ENCODE peak calls at places on chromosomes 12 and 14, in seven cellular contexts. One of them, this sample, is unnamed.

GRCh38 chr12:62751844-62752155 is 183.2 kb downstream of the PPM1H start:
- DNase-seq in H1: no peak
- DNase-seq in IMR-90: no peak
- DNase-seq in mesenchymal stem cell: no peak
- DNase-seq in mesendoderm: no peak
- DNase-seq in neuronal stem cell: no peak
- DNase-seq in H9: no peak
- DNase-seq in this sample: no peak

GRCh38 chr14:62015945-62016344 is 253.7 kb downstream of the SNAPC1 start:
- DNase-seq in mesendoderm: no peak
- DNase-seq in IMR-90: peak
- DNase-seq in neuronal stem cell: no peak
- DNase-seq in H1: no peak
- DNase-seq in H9: no peak
- DNase-seq in mesenchymal stem cell: no peak
- DNase-seq in this sample: peak

GRCh38 chr14:67510836-67511235 is 22.3 kb upstream of the PLEKHH1 start:
- DNase-seq in mesendoderm: no peak
- DNase-seq in IMR-90: no peak
- DNase-seq in mesenchymal stem cell: no peak
- DNase-seq in H9: no peak
- DNase-seq in neuronal stem cell: no peak
- DNase-seq in H1: no peak
- DNase-seq in this sample: no peak

GRCh38 chr14:63542231-63542999 is 762 bp downstream of the PPP2R5E start:
- DNase-seq in IMR-90: no peak
- DNase-seq in neuronal stem cell: peak
- DNase-seq in H1: no peak
- DNase-seq in H9: peak
- DNase-seq in mesendoderm: peak
- DNase-seq in mesenchymal stem cell: peak
- DNase-seq in this sample: no peak

GRCh38 chr12:2997989-2998670 is 38.9 kb downstream of the TEAD4 start:
- DNase-seq in neuronal stem cell: no peak
- DNase-seq in H1: no peak
- DNase-seq in mesenchymal stem cell: no peak
- DNase-seq in IMR-90: no peak
- DNase-seq in mesendoderm: no peak
- DNase-seq in H9: no peak
- DNase-seq in this sample: no peak

GRCh38 chr12:122917508-122918227 is 21.7 kb upstream of the VPS37B start:
- DNase-seq in mesenchymal stem cell: peak
- DNase-seq in H9: no peak
- DNase-seq in mesendoderm: no peak
- DNase-seq in neuronal stem cell: no peak
- DNase-seq in IMR-90: peak
- DNase-seq in H1: no peak
- DNase-seq in this sample: peak

GRCh38 chr14:20667957-20668356 is 16.4 kb upstream of the RNASE4 start:
- DNase-seq in neuronal stem cell: no peak
- DNase-seq in mesenchymal stem cell: no peak
- DNase-seq in IMR-90: no peak
- DNase-seq in mesendoderm: no peak
- DNase-seq in H9: no peak
- DNase-seq in H1: no peak
- DNase-seq in this sample: no peak

GRCh38 chr14:81144811-81145598 is 75.8 kb downstream of the GTF2A1 start:
- DNase-seq in neuronal stem cell: no peak
- DNase-seq in H1: no peak
- DNase-seq in IMR-90: no peak
- DNase-seq in mesendoderm: no peak
- DNase-seq in H9: no peak
- DNase-seq in mesenchymal stem cell: no peak
- DNase-seq in this sample: no peak

GRCh38 chr14:24311837-24312615 is 724 bp downstream of the LTB4R start:
- DNase-seq in H9: no peak
- DNase-seq in mesendoderm: no peak
- DNase-seq in neuronal stem cell: no peak
- DNase-seq in H1: no peak
- DNase-seq in mesenchymal stem cell: no peak
- DNase-seq in IMR-90: no peak
- DNase-seq in this sample: peak

GRCh38 chr14:49991491-49991890 is 98.6 kb downstream of the ARF6 start:
- DNase-seq in H1: no peak
- DNase-seq in IMR-90: no peak
- DNase-seq in mesenchymal stem cell: no peak
- DNase-seq in H9: no peak
- DNase-seq in neuronal stem cell: peak
- DNase-seq in mesendoderm: no peak
- DNase-seq in this sample: no peak

GRCh38 chr14:68687746-68688145 is 105.1 kb downstream of the ZFP36L1 start:
- DNase-seq in H1: no peak
- DNase-seq in neuronal stem cell: no peak
- DNase-seq in mesendoderm: peak
- DNase-seq in mesenchymal stem cell: peak
- DNase-seq in IMR-90: peak
- DNase-seq in H9: no peak
- DNase-seq in this sample: peak

GRCh38 chr14:100525615-100526014 is 61.6 kb downstream of the BEGAIN start:
- DNase-seq in mesenchymal stem cell: no peak
- DNase-seq in H9: no peak
- DNase-seq in mesendoderm: no peak
- DNase-seq in neuronal stem cell: no peak
- DNase-seq in H1: no peak
- DNase-seq in IMR-90: no peak
- DNase-seq in this sample: no peak

GRCh38 chr12:67155863-67156262 is 113.3 kb upstream of the CAND1 start:
- DNase-seq in H9: no peak
- DNase-seq in neuronal stem cell: no peak
- DNase-seq in H1: no peak
- DNase-seq in mesenchymal stem cell: no peak
- DNase-seq in IMR-90: peak
- DNase-seq in mesendoderm: no peak
- DNase-seq in this sample: no peak

GRCh38 chr12:2323538-2324261 is 270.9 kb downstream of the CACNA1C start:
- DNase-seq in neuronal stem cell: no peak
- DNase-seq in mesendoderm: no peak
- DNase-seq in mesenchymal stem cell: peak
- DNase-seq in H1: no peak
- DNase-seq in IMR-90: peak
- DNase-seq in H9: no peak
- DNase-seq in this sample: no peak

GRCh38 chr14:55124774-55125372 is 4.2 kb upstream of the LGALS3 start:
- DNase-seq in neuronal stem cell: no peak
- DNase-seq in mesenchymal stem cell: no peak
- DNase-seq in IMR-90: no peak
- DNase-seq in H1: no peak
- DNase-seq in mesendoderm: no peak
- DNase-seq in H9: no peak
- DNase-seq in this sample: no peak

GRCh38 chr12:19382111-19382526 is 57.2 kb upstream of the AEBP2 start:
- DNase-seq in H1: peak
- DNase-seq in IMR-90: peak
- DNase-seq in H9: peak
- DNase-seq in mesendoderm: peak
- DNase-seq in neuronal stem cell: no peak
- DNase-seq in mesenchymal stem cell: peak
- DNase-seq in this sample: peak

GRCh38 chr12:122116707-122117535 is 38.4 kb downstream of the MLXIP start:
- DNase-seq in H9: no peak
- DNase-seq in mesenchymal stem cell: no peak
- DNase-seq in neuronal stem cell: no peak
- DNase-seq in IMR-90: no peak
- DNase-seq in H1: no peak
- DNase-seq in mesendoderm: no peak
- DNase-seq in this sample: no peak

GRCh38 chr12:65449400-65449799 is 170.9 kb downstream of the MSRB3 start:
- DNase-seq in neuronal stem cell: no peak
- DNase-seq in H1: no peak
- DNase-seq in mesendoderm: no peak
- DNase-seq in H9: no peak
- DNase-seq in mesenchymal stem cell: peak
- DNase-seq in IMR-90: peak
- DNase-seq in this sample: no peak

GRCh38 chr12:41190360-41190759 is 2.2 kb downstream of the PDZRN4 start:
- DNase-seq in mesenchymal stem cell: peak
- DNase-seq in H1: no peak
- DNase-seq in neuronal stem cell: no peak
- DNase-seq in H9: peak
- DNase-seq in IMR-90: no peak
- DNase-seq in mesendoderm: peak
- DNase-seq in this sample: no peak

GRCh38 chr14:21227150-21227549 is 42.1 kb downstream of the HNRNPC start:
- DNase-seq in IMR-90: no peak
- DNase-seq in mesendoderm: no peak
- DNase-seq in neuronal stem cell: no peak
- DNase-seq in H1: no peak
- DNase-seq in mesenchymal stem cell: no peak
- DNase-seq in H9: no peak
- DNase-seq in this sample: no peak

GRCh38 chr14:99174920-99175319 is 97.1 kb downstream of the BCL11B start:
- DNase-seq in IMR-90: no peak
- DNase-seq in neuronal stem cell: no peak
- DNase-seq in mesenchymal stem cell: no peak
- DNase-seq in H9: no peak
- DNase-seq in H1: no peak
- DNase-seq in mesendoderm: no peak
- DNase-seq in this sample: no peak

GRCh38 chr12:127926004-127926403 is 341.0 kb upstream of the TMEM132C start:
- DNase-seq in mesendoderm: peak
- DNase-seq in H9: peak
- DNase-seq in IMR-90: no peak
- DNase-seq in H1: peak
- DNase-seq in neuronal stem cell: peak
- DNase-seq in mesenchymal stem cell: peak
- DNase-seq in this sample: no peak

GRCh38 chr12:7081037-7081436 is 11.2 kb downstream of the C1R start:
- DNase-seq in neuronal stem cell: no peak
- DNase-seq in mesendoderm: no peak
- DNase-seq in H9: no peak
- DNase-seq in H1: no peak
- DNase-seq in IMR-90: no peak
- DNase-seq in mesenchymal stem cell: no peak
- DNase-seq in this sample: no peak

GRCh38 chr12:7078163-7078562 is 14.1 kb downstream of the C1R start:
- DNase-seq in mesenchymal stem cell: no peak
- DNase-seq in neuronal stem cell: no peak
- DNase-seq in IMR-90: no peak
- DNase-seq in mesendoderm: no peak
- DNase-seq in H9: no peak
- DNase-seq in H1: no peak
- DNase-seq in this sample: no peak

GRCh38 chr12:7083125-7083524 is 9.1 kb downstream of the C1R start:
- DNase-seq in neuronal stem cell: no peak
- DNase-seq in mesenchymal stem cell: no peak
- DNase-seq in H1: no peak
- DNase-seq in mesendoderm: no peak
- DNase-seq in H9: no peak
- DNase-seq in IMR-90: no peak
- DNase-seq in this sample: no peak

GRCh38 chr12:7076493-7076892 is 15.8 kb downstream of the C1R start:
- DNase-seq in neuronal stem cell: no peak
- DNase-seq in mesendoderm: no peak
- DNase-seq in H9: no peak
- DNase-seq in H1: no peak
- DNase-seq in IMR-90: no peak
- DNase-seq in mesenchymal stem cell: no peak
- DNase-seq in this sample: no peak

GRCh38 chr12:7079826-7080125 is 12.5 kb downstream of the C1R start:
- DNase-seq in H9: no peak
- DNase-seq in neuronal stem cell: no peak
- DNase-seq in mesendoderm: no peak
- DNase-seq in H1: no peak
- DNase-seq in IMR-90: peak
- DNase-seq in mesenchymal stem cell: peak
- DNase-seq in this sample: peak
- H3K27ac ChIP-seq in H9: no peak
- H3K27ac ChIP-seq in neuronal stem cell: no peak
- H3K27ac ChIP-seq in mesendoderm: no peak
- H3K27ac ChIP-seq in H1: no peak
- H3K27ac ChIP-seq in IMR-90: peak
- H3K27ac ChIP-seq in mesenchymal stem cell: peak
- H3K27ac ChIP-seq in this sample: peak

GRCh38 chr12:53660064-53660463 is 15.8 kb downstream of the ATP5MC2 start:
- DNase-seq in H9: no peak
- DNase-seq in mesendoderm: no peak
- DNase-seq in neuronal stem cell: no peak
- DNase-seq in IMR-90: no peak
- DNase-seq in mesenchymal stem cell: peak
- DNase-seq in H1: no peak
- DNase-seq in this sample: no peak
- H3K9ac ChIP-seq in H9: no peak
- H3K9ac ChIP-seq in mesendoderm: no peak
- H3K9ac ChIP-seq in neuronal stem cell: no peak
- H3K9ac ChIP-seq in IMR-90: no peak
- H3K9ac ChIP-seq in mesenchymal stem cell: peak
- H3K9ac ChIP-seq in H1: no peak
- H3K9ac ChIP-seq in this sample: no peak

GRCh38 chr12:83641789-83642188 is 955.1 kb downstream of the TMTC2 start:
- DNase-seq in mesenchymal stem cell: no peak
- DNase-seq in mesendoderm: no peak
- DNase-seq in neuronal stem cell: no peak
- DNase-seq in H9: no peak
- DNase-seq in IMR-90: no peak
- DNase-seq in H1: no peak
- DNase-seq in this sample: peak
- H2AK5ac ChIP-seq in mesenchymal stem cell: no peak
- H2AK5ac ChIP-seq in mesendoderm: no peak
- H2AK5ac ChIP-seq in neuronal stem cell: no peak
- H2AK5ac ChIP-seq in H9: no peak
- H2AK5ac ChIP-seq in IMR-90: no peak
- H2AK5ac ChIP-seq in H1: no peak
- H2AK5ac ChIP-seq in this sample: no peak

GRCh38 chr12:102479099-102479887 is 1.1 kb downstream of the IGF1 start:
- DNase-seq in mesendoderm: peak
- DNase-seq in mesenchymal stem cell: no peak
- DNase-seq in H9: no peak
- DNase-seq in IMR-90: no peak
- DNase-seq in H1: no peak
- DNase-seq in neuronal stem cell: no peak
- DNase-seq in this sample: no peak

GRCh38 chr12:102478416-102479098 is 1.8 kb downstream of the IGF1 start:
- DNase-seq in mesendoderm: peak
- DNase-seq in IMR-90: no peak
- DNase-seq in neuronal stem cell: peak
- DNase-seq in H9: peak
- DNase-seq in mesenchymal stem cell: no peak
- DNase-seq in H1: no peak
- DNase-seq in this sample: no peak

GRCh38 chr12:102480401-102480800 is at the start of gene IGF1:
- DNase-seq in IMR-90: peak
- DNase-seq in H9: no peak
- DNase-seq in H1: no peak
- DNase-seq in mesenchymal stem cell: peak
- DNase-seq in neuronal stem cell: no peak
- DNase-seq in mesendoderm: peak
- DNase-seq in this sample: no peak

GRCh38 chr12:102481705-102482104 is 1.3 kb upstream of the IGF1 start:
- DNase-seq in mesenchymal stem cell: no peak
- DNase-seq in H9: no peak
- DNase-seq in mesendoderm: no peak
- DNase-seq in neuronal stem cell: no peak
- DNase-seq in H1: no peak
- DNase-seq in IMR-90: no peak
- DNase-seq in this sample: no peak

GRCh38 chr12:102479984-102480383 is 379 bp downstream of the IGF1 start:
- DNase-seq in neuronal stem cell: no peak
- DNase-seq in mesenchymal stem cell: no peak
- DNase-seq in H9: no peak
- DNase-seq in H1: no peak
- DNase-seq in IMR-90: no peak
- DNase-seq in mesendoderm: no peak
- DNase-seq in this sample: no peak
- H3K27ac ChIP-seq in neuronal stem cell: no peak
- H3K27ac ChIP-seq in mesenchymal stem cell: no peak
- H3K27ac ChIP-seq in H9: no peak
- H3K27ac ChIP-seq in H1: no peak
- H3K27ac ChIP-seq in IMR-90: no peak
- H3K27ac ChIP-seq in mesendoderm: no peak
- H3K27ac ChIP-seq in this sample: peak